ENCODE peak calls at places on chromosomes 13 and 19, in seven cellular contexts. One of them, this sample, is unnamed.

GRCh38 chr19:39943586-39943985 is 9.2 kb upstream of the FCGBP start:
- DNase-seq in AG10803: no peak
- DNase-seq in heart left ventricle: no peak
- DNase-seq in RKO: no peak
- DNase-seq in amniotic stem cell: no peak
- DNase-seq in NCI-H1694: no peak
- DNase-seq in brain microvascular endothelial cell: no peak
- DNase-seq in this sample: no peak

GRCh38 chr13:21812192-21812626 is 141.3 kb downstream of the FGF9 start:
- DNase-seq in RKO: no peak
- DNase-seq in heart left ventricle: no peak
- DNase-seq in amniotic stem cell: no peak
- DNase-seq in brain microvascular endothelial cell: no peak
- DNase-seq in AG10803: no peak
- DNase-seq in NCI-H1694: no peak
- DNase-seq in this sample: peak

GRCh38 chr13:65985632-65986031 is 1244.5 kb downstream of the PCDH9 start:
- DNase-seq in heart left ventricle: no peak
- DNase-seq in amniotic stem cell: no peak
- DNase-seq in NCI-H1694: no peak
- DNase-seq in AG10803: no peak
- DNase-seq in RKO: no peak
- DNase-seq in brain microvascular endothelial cell: no peak
- DNase-seq in this sample: no peak

GRCh38 chr19:39363909-39364457 is 21.8 kb downstream of the SAMD4B start:
- DNase-seq in heart left ventricle: no peak
- DNase-seq in amniotic stem cell: peak
- DNase-seq in brain microvascular endothelial cell: no peak
- DNase-seq in NCI-H1694: peak
- DNase-seq in RKO: no peak
- DNase-seq in AG10803: peak
- DNase-seq in this sample: no peak

GRCh38 chr13:49300716-49301589 is 53.2 kb downstream of the CDADC1 start:
- DNase-seq in NCI-H1694: peak
- DNase-seq in RKO: peak
- DNase-seq in heart left ventricle: peak
- DNase-seq in brain microvascular endothelial cell: peak
- DNase-seq in AG10803: peak
- DNase-seq in amniotic stem cell: peak
- DNase-seq in this sample: peak

GRCh38 chr19:17475541-17476115 is 5.3 kb downstream of the SLC27A1 start:
- DNase-seq in AG10803: peak
- DNase-seq in NCI-H1694: no peak
- DNase-seq in amniotic stem cell: no peak
- DNase-seq in RKO: no peak
- DNase-seq in heart left ventricle: peak
- DNase-seq in brain microvascular endothelial cell: peak
- DNase-seq in this sample: peak

GRCh38 chr13:99600318-99600717 is 99.0 kb downstream of the TM9SF2 start:
- DNase-seq in brain microvascular endothelial cell: no peak
- DNase-seq in AG10803: no peak
- DNase-seq in RKO: no peak
- DNase-seq in NCI-H1694: no peak
- DNase-seq in heart left ventricle: no peak
- DNase-seq in amniotic stem cell: no peak
- DNase-seq in this sample: no peak

GRCh38 chr13:52359534-52359933 is 46.4 kb downstream of the THSD1 start:
- DNase-seq in NCI-H1694: peak
- DNase-seq in brain microvascular endothelial cell: no peak
- DNase-seq in AG10803: peak
- DNase-seq in RKO: no peak
- DNase-seq in amniotic stem cell: no peak
- DNase-seq in heart left ventricle: no peak
- DNase-seq in this sample: no peak

GRCh38 chr13:52085416-52085815 is 43.5 kb downstream of the NEK5 start:
- DNase-seq in heart left ventricle: no peak
- DNase-seq in AG10803: peak
- DNase-seq in RKO: no peak
- DNase-seq in amniotic stem cell: no peak
- DNase-seq in brain microvascular endothelial cell: peak
- DNase-seq in NCI-H1694: no peak
- DNase-seq in this sample: no peak

GRCh38 chr13:93226065-93226622 is 463 bp upstream of the GPC6 start:
- DNase-seq in heart left ventricle: no peak
- DNase-seq in amniotic stem cell: no peak
- DNase-seq in NCI-H1694: no peak
- DNase-seq in AG10803: no peak
- DNase-seq in brain microvascular endothelial cell: peak
- DNase-seq in RKO: no peak
- DNase-seq in this sample: no peak

GRCh38 chr19:18294467-18294864 is 13.0 kb upstream of the JUND start:
- DNase-seq in AG10803: no peak
- DNase-seq in RKO: no peak
- DNase-seq in NCI-H1694: peak
- DNase-seq in amniotic stem cell: no peak
- DNase-seq in brain microvascular endothelial cell: no peak
- DNase-seq in heart left ventricle: no peak
- DNase-seq in this sample: peak

GRCh38 chr19:7415163-7415856 is 66.6 kb downstream of the ARHGEF18 start:
- DNase-seq in amniotic stem cell: no peak
- DNase-seq in heart left ventricle: no peak
- DNase-seq in brain microvascular endothelial cell: peak
- DNase-seq in RKO: no peak
- DNase-seq in AG10803: no peak
- DNase-seq in NCI-H1694: no peak
- DNase-seq in this sample: no peak

GRCh38 chr13:103510007-103510406 is 443.8 kb upstream of the SLC10A2 start:
- DNase-seq in RKO: no peak
- DNase-seq in amniotic stem cell: no peak
- DNase-seq in NCI-H1694: no peak
- DNase-seq in AG10803: no peak
- DNase-seq in brain microvascular endothelial cell: no peak
- DNase-seq in heart left ventricle: no peak
- DNase-seq in this sample: no peak

GRCh38 chr13:49023441-49023840 is 47.7 kb downstream of the FNDC3A start:
- DNase-seq in AG10803: peak
- DNase-seq in amniotic stem cell: peak
- DNase-seq in brain microvascular endothelial cell: peak
- DNase-seq in heart left ventricle: no peak
- DNase-seq in RKO: peak
- DNase-seq in NCI-H1694: no peak
- DNase-seq in this sample: no peak

GRCh38 chr13:19864018-19864338 is 529 bp upstream of the ZMYM5 start:
- DNase-seq in NCI-H1694: no peak
- DNase-seq in RKO: peak
- DNase-seq in brain microvascular endothelial cell: peak
- DNase-seq in heart left ventricle: peak
- DNase-seq in AG10803: peak
- DNase-seq in amniotic stem cell: no peak
- DNase-seq in this sample: peak

GRCh38 chr19:54469496-54469934 is 3.6 kb downstream of the CDC42EP5 start:
- DNase-seq in NCI-H1694: no peak
- DNase-seq in RKO: no peak
- DNase-seq in heart left ventricle: peak
- DNase-seq in AG10803: no peak
- DNase-seq in amniotic stem cell: no peak
- DNase-seq in brain microvascular endothelial cell: no peak
- DNase-seq in this sample: no peak

This sample was measured in SW480.